ENCODE peak calls at places on chromosomes 5 and 9, in ten cellular contexts. L, I, N, D, U, W, Z, Q, C and R are unnamed samples.

GRCh38 chr5:40165789-40166728 is 513.7 kb upstream of the PTGER4 start:
- DNase-seq in L (no peak), I (no peak), N (no peak), D (no peak), U (no peak), W (no peak), Z (peak; percentile 57), Q (peak; percentile 3), C (no peak), R (no peak)

GRCh38 chr9:99093492-99093791 is 11.5 kb upstream of the TGFBR1 start:
- DNase-seq in L (no peak), I (no peak), N (no peak), D (no peak), U (no peak), W (no peak), Z (no peak), Q (peak; percentile 41), C (no peak), R (no peak)

GRCh38 chr9:110750272-110750671 is 81.7 kb downstream of the MUSK start:
- DNase-seq in L (peak; percentile 66), I (no peak), N (no peak), D (no peak), U (no peak), W (no peak), Z (peak; percentile 20), Q (no peak), C (no peak), R (no peak)

GRCh38 chr5:2699686-2700085 is 51.8 kb downstream of the IRX2 start:
- DNase-seq in L (no peak), I (no peak), N (peak; percentile 42), D (no peak), U (no peak), W (peak; percentile 68), Z (no peak), Q (no peak), C (no peak), R (no peak)

GRCh38 chr9:71355884-71356283 is 234.5 kb upstream of the TRPM3 start:
- DNase-seq in L (no peak), I (no peak), N (no peak), D (peak; percentile 56), U (no peak), W (no peak), Z (no peak), Q (no peak), C (no peak), R (no peak)

GRCh38 chr5:65742565-65743231 is 20.7 kb downstream of the NLN start:
- DNase-seq in L (peak; percentile 83), I (no peak), N (no peak), D (peak; percentile 11), U (no peak), W (no peak), Z (peak; percentile 85), Q (no peak), C (no peak), R (peak; percentile 58)

GRCh38 chr9:72579880-72580570 is 58.6 kb downstream of the TMC1 start:
- DNase-seq in L (peak; percentile 64), I (no peak), N (no peak), D (no peak), U (no peak), W (no peak), Z (no peak), Q (no peak), C (no peak), R (no peak)

GRCh38 chr9:94941211-94941875 is 214.8 kb downstream of the AOPEP start:
- DNase-seq in L (peak; percentile 39), I (peak; percentile 71), N (no peak), D (no peak), U (no peak), W (no peak), Z (no peak), Q (no peak), C (no peak), R (no peak)

GRCh38 chr5:150486402-150487198 is 21.3 kb upstream of the NDST1 start:
- DNase-seq in L (peak; percentile 57), I (peak; percentile 47), N (peak; percentile 85), D (peak; percentile 23), U (peak; percentile 11), W (no peak), Z (peak; percentile 54), Q (peak; percentile 54), C (peak; percentile 34), R (no peak)